ENCODE peak calls at places on chromosomes 7 and 10, in eight cellular contexts. One of them, this sample, is unnamed.

GRCh38 chr10:19847321-19847720 is 31.1 kb downstream of the PLXDC2 start:
- DNase-seq in endothelial cell of umbilical vein: no peak
- DNase-seq in sigmoid colon: no peak
- DNase-seq in brain microvascular endothelial cell: peak; percentile 42
- DNase-seq in adrenal gland: no peak
- DNase-seq in mesendoderm: peak; percentile 49
- DNase-seq in gastrocnemius medialis: no peak
- DNase-seq in left lung: no peak
- DNase-seq in this sample: no peak

GRCh38 chr10:116553378-116553980 is 7.7 kb downstream of the PNLIP start:
- DNase-seq in sigmoid colon: no peak
- DNase-seq in left lung: no peak
- DNase-seq in endothelial cell of umbilical vein: no peak
- DNase-seq in gastrocnemius medialis: no peak
- DNase-seq in brain microvascular endothelial cell: no peak
- DNase-seq in adrenal gland: no peak
- DNase-seq in mesendoderm: no peak
- DNase-seq in this sample: no peak

GRCh38 chr10:484925-485661 is 204.4 kb downstream of the DIP2C start:
- DNase-seq in mesendoderm: no peak
- DNase-seq in adrenal gland: peak; percentile 18
- DNase-seq in sigmoid colon: no peak
- DNase-seq in left lung: no peak
- DNase-seq in brain microvascular endothelial cell: peak; percentile 23
- DNase-seq in gastrocnemius medialis: no peak
- DNase-seq in endothelial cell of umbilical vein: peak; percentile 76
- DNase-seq in this sample: peak; percentile 55

GRCh38 chr7:143008007-143008901 is 18.7 kb downstream of the OR9A2 start:
- DNase-seq in mesendoderm: peak; percentile 80
- DNase-seq in gastrocnemius medialis: peak; percentile 29
- DNase-seq in left lung: peak; percentile 79
- DNase-seq in sigmoid colon: peak; percentile 80
- DNase-seq in brain microvascular endothelial cell: peak; percentile 67
- DNase-seq in endothelial cell of umbilical vein: peak; percentile 62
- DNase-seq in adrenal gland: peak; percentile 78
- DNase-seq in this sample: peak; percentile 73

GRCh38 chr7:44073664-44074348 is 8.4 kb upstream of the PGAM2 start:
- DNase-seq in mesendoderm: peak; percentile 68
- DNase-seq in gastrocnemius medialis: peak; percentile 71
- DNase-seq in left lung: peak; percentile 90
- DNase-seq in sigmoid colon: peak; percentile 91
- DNase-seq in brain microvascular endothelial cell: peak; percentile 55
- DNase-seq in adrenal gland: peak; percentile 60
- DNase-seq in endothelial cell of umbilical vein: peak; percentile 65
- DNase-seq in this sample: peak; percentile 93

GRCh38 chr10:82228701-82229100 is 353.7 kb downstream of the NRG3 start:
- DNase-seq in gastrocnemius medialis: no peak
- DNase-seq in sigmoid colon: no peak
- DNase-seq in brain microvascular endothelial cell: no peak
- DNase-seq in adrenal gland: no peak
- DNase-seq in mesendoderm: no peak
- DNase-seq in endothelial cell of umbilical vein: no peak
- DNase-seq in left lung: no peak
- DNase-seq in this sample: no peak

GRCh38 chr7:159109092-159110035 is 35.3 kb downstream of the VIPR2 start:
- DNase-seq in brain microvascular endothelial cell: no peak
- DNase-seq in adrenal gland: no peak
- DNase-seq in gastrocnemius medialis: no peak
- DNase-seq in mesendoderm: no peak
- DNase-seq in sigmoid colon: peak; percentile 69
- DNase-seq in left lung: no peak
- DNase-seq in endothelial cell of umbilical vein: no peak
- DNase-seq in this sample: no peak

GRCh38 chr7:129607471-129608120 is 3.9 kb upstream of the NRF1 start:
- DNase-seq in left lung: no peak
- DNase-seq in sigmoid colon: no peak
- DNase-seq in adrenal gland: no peak
- DNase-seq in brain microvascular endothelial cell: no peak
- DNase-seq in endothelial cell of umbilical vein: peak; percentile 14
- DNase-seq in gastrocnemius medialis: no peak
- DNase-seq in mesendoderm: peak; percentile 81
- DNase-seq in this sample: no peak

GRCh38 chr7:115689941-115690340 is 340.6 kb downstream of the TFEC start:
- DNase-seq in left lung: no peak
- DNase-seq in gastrocnemius medialis: no peak
- DNase-seq in mesendoderm: no peak
- DNase-seq in adrenal gland: no peak
- DNase-seq in brain microvascular endothelial cell: no peak
- DNase-seq in endothelial cell of umbilical vein: no peak
- DNase-seq in sigmoid colon: no peak
- DNase-seq in this sample: no peak

GRCh38 chr10:1392127-1392526 is 335.9 kb downstream of the WDR37 start:
- DNase-seq in gastrocnemius medialis: no peak
- DNase-seq in endothelial cell of umbilical vein: no peak
- DNase-seq in brain microvascular endothelial cell: no peak
- DNase-seq in left lung: no peak
- DNase-seq in adrenal gland: no peak
- DNase-seq in mesendoderm: no peak
- DNase-seq in sigmoid colon: no peak
- DNase-seq in this sample: no peak

GRCh38 chr7:154902600-154903082 is 100.3 kb downstream of the PAXIP1 start:
- DNase-seq in brain microvascular endothelial cell: no peak
- DNase-seq in endothelial cell of umbilical vein: no peak
- DNase-seq in left lung: no peak
- DNase-seq in adrenal gland: no peak
- DNase-seq in sigmoid colon: peak; percentile 21
- DNase-seq in mesendoderm: no peak
- DNase-seq in gastrocnemius medialis: no peak
- DNase-seq in this sample: no peak

GRCh38 chr10:86823565-86823964 is 67.1 kb downstream of the BMPR1A start:
- DNase-seq in gastrocnemius medialis: no peak
- DNase-seq in brain microvascular endothelial cell: no peak
- DNase-seq in endothelial cell of umbilical vein: no peak
- DNase-seq in mesendoderm: peak; percentile 65
- DNase-seq in adrenal gland: no peak
- DNase-seq in left lung: no peak
- DNase-seq in sigmoid colon: no peak
- DNase-seq in this sample: no peak

GRCh38 chr7:85095357-85095756 is 91.5 kb downstream of the SEMA3D start:
- DNase-seq in gastrocnemius medialis: no peak
- DNase-seq in sigmoid colon: no peak
- DNase-seq in endothelial cell of umbilical vein: peak; percentile 39
- DNase-seq in mesendoderm: no peak
- DNase-seq in brain microvascular endothelial cell: peak; percentile 31
- DNase-seq in left lung: no peak
- DNase-seq in adrenal gland: no peak
- DNase-seq in this sample: no peak

GRCh38 chr7:28919510-28919909 is 38.6 kb downstream of the TRIL start:
- DNase-seq in left lung: no peak
- DNase-seq in sigmoid colon: no peak
- DNase-seq in endothelial cell of umbilical vein: peak; percentile 79
- DNase-seq in adrenal gland: no peak
- DNase-seq in brain microvascular endothelial cell: no peak
- DNase-seq in mesendoderm: no peak
- DNase-seq in gastrocnemius medialis: no peak
- DNase-seq in this sample: no peak

GRCh38 chr7:66075590-66076458 is at the start of gene ASL:
- DNase-seq in sigmoid colon: peak; percentile 97
- DNase-seq in adrenal gland: peak; percentile 94
- DNase-seq in left lung: peak; percentile 95
- DNase-seq in endothelial cell of umbilical vein: peak; percentile 93
- DNase-seq in brain microvascular endothelial cell: peak; percentile 80
- DNase-seq in gastrocnemius medialis: peak; percentile 85
- DNase-seq in mesendoderm: peak; percentile 94
- DNase-seq in this sample: peak; percentile 96

GRCh38 chr7:1532456-1533254 is 2.2 kb downstream of the MAFK start:
- DNase-seq in brain microvascular endothelial cell: peak; percentile 91
- DNase-seq in endothelial cell of umbilical vein: peak; percentile 97
- DNase-seq in sigmoid colon: peak; percentile 93
- DNase-seq in left lung: peak; percentile 90
- DNase-seq in mesendoderm: no peak
- DNase-seq in gastrocnemius medialis: peak; percentile 83
- DNase-seq in adrenal gland: peak; percentile 75
- DNase-seq in this sample: peak; percentile 94

GRCh38 chr7:118473271-118473670 is 248.8 kb downstream of the ANKRD7 start:
- DNase-seq in sigmoid colon: no peak
- DNase-seq in left lung: no peak
- DNase-seq in brain microvascular endothelial cell: no peak
- DNase-seq in gastrocnemius medialis: no peak
- DNase-seq in mesendoderm: no peak
- DNase-seq in adrenal gland: no peak
- DNase-seq in endothelial cell of umbilical vein: no peak
- DNase-seq in this sample: no peak

GRCh38 chr7:155490697-155491628 is 33.0 kb downstream of the EN2 start:
- DNase-seq in endothelial cell of umbilical vein: no peak
- DNase-seq in sigmoid colon: no peak
- DNase-seq in left lung: peak; percentile 66
- DNase-seq in adrenal gland: peak; percentile 40
- DNase-seq in brain microvascular endothelial cell: no peak
- DNase-seq in mesendoderm: peak; percentile 87
- DNase-seq in gastrocnemius medialis: no peak
- DNase-seq in this sample: no peak

GRCh38 chr10:44902838-44903545 is 8.1 kb upstream of the TMEM72 start:
- DNase-seq in mesendoderm: no peak
- DNase-seq in brain microvascular endothelial cell: no peak
- DNase-seq in sigmoid colon: no peak
- DNase-seq in gastrocnemius medialis: no peak
- DNase-seq in adrenal gland: no peak
- DNase-seq in endothelial cell of umbilical vein: no peak
- DNase-seq in left lung: no peak
- DNase-seq in this sample: peak; percentile 29

GRCh38 chr10:72822342-72822986 is 71.1 kb upstream of the OIT3 start:
- DNase-seq in sigmoid colon: no peak
- DNase-seq in brain microvascular endothelial cell: no peak
- DNase-seq in endothelial cell of umbilical vein: no peak
- DNase-seq in left lung: no peak
- DNase-seq in gastrocnemius medialis: no peak
- DNase-seq in mesendoderm: no peak
- DNase-seq in adrenal gland: no peak
- DNase-seq in this sample: no peak
- H3K27ac ChIP-seq in sigmoid colon: no peak overlapping the region
- H3K27ac ChIP-seq in brain microvascular endothelial cell: no peak overlapping the region
- H3K27ac ChIP-seq in endothelial cell of umbilical vein: no peak overlapping the region
- H3K27ac ChIP-seq in left lung: no peak overlapping the region
- H3K27ac ChIP-seq in gastrocnemius medialis: no peak overlapping the region
- H3K27ac ChIP-seq in mesendoderm: no peak overlapping the region
- H3K27ac ChIP-seq in adrenal gland: no peak overlapping the region
- H3K27ac ChIP-seq in this sample: no peak overlapping the region

GRCh38 chr10:27998178-27998953 is 513 bp downstream of the ODAD2 start:
- DNase-seq in endothelial cell of umbilical vein: peak; percentile 51
- DNase-seq in mesendoderm: peak; percentile 67
- DNase-seq in sigmoid colon: peak; percentile 69
- DNase-seq in adrenal gland: peak; percentile 42
- DNase-seq in gastrocnemius medialis: no peak
- DNase-seq in left lung: peak; percentile 35
- DNase-seq in brain microvascular endothelial cell: peak; percentile 19
- DNase-seq in this sample: peak; percentile 29

GRCh38 chr10:27995311-27995710 is 3.6 kb downstream of the ODAD2 start:
- DNase-seq in mesendoderm: peak; percentile 27
- DNase-seq in brain microvascular endothelial cell: no peak
- DNase-seq in left lung: no peak
- DNase-seq in sigmoid colon: no peak
- DNase-seq in gastrocnemius medialis: no peak
- DNase-seq in endothelial cell of umbilical vein: no peak
- DNase-seq in adrenal gland: no peak
- DNase-seq in this sample: no peak

GRCh38 chr10:28001353-28001752 is 2.5 kb upstream of the ODAD2 start:
- DNase-seq in sigmoid colon: no peak
- DNase-seq in gastrocnemius medialis: no peak
- DNase-seq in brain microvascular endothelial cell: no peak
- DNase-seq in adrenal gland: no peak
- DNase-seq in endothelial cell of umbilical vein: no peak
- DNase-seq in left lung: no peak
- DNase-seq in mesendoderm: no peak
- DNase-seq in this sample: no peak

GRCh38 chr10:27998954-27999275 is at the start of gene ODAD2:
- DNase-seq in gastrocnemius medialis: no peak
- DNase-seq in sigmoid colon: no peak
- DNase-seq in endothelial cell of umbilical vein: peak; percentile 3
- DNase-seq in adrenal gland: no peak
- DNase-seq in brain microvascular endothelial cell: no peak
- DNase-seq in mesendoderm: no peak
- DNase-seq in left lung: no peak
- DNase-seq in this sample: no peak

DNA sequence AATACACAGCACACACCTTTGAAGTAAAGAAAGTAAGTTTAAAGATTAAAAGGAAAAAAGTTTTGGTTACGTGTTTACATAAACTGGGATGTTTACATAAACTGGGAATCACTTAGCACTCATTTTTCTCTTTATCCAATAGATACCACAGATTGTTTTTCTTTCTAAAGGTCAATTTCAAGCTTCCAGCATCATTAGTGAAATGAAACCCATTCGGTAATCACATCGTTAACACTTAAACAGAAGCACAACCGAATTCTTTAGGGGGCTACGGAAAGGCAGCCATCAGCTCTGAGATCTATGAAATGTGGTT is 1.1 kb downstream of the ODAD2 start:
- DNase-seq in adrenal gland: no peak
- DNase-seq in left lung: no peak
- DNase-seq in brain microvascular endothelial cell: no peak
- DNase-seq in mesendoderm: peak; percentile 60
- DNase-seq in endothelial cell of umbilical vein: peak; percentile 58
- DNase-seq in sigmoid colon: no peak
- DNase-seq in gastrocnemius medialis: no peak
- DNase-seq in this sample: no peak
- H3K4me3 ChIP-seq in adrenal gland: peak overlapping the region; percentile 42
- H3K4me3 ChIP-seq in left lung: peak overlapping the region; percentile 56
- H3K4me3 ChIP-seq in brain microvascular endothelial cell: peak overlapping the region; percentile 68
- H3K4me3 ChIP-seq in mesendoderm: peak overlapping the region; percentile 77
- H3K4me3 ChIP-seq in endothelial cell of umbilical vein: peak overlapping the region; percentile 87
- H3K4me3 ChIP-seq in sigmoid colon: peak overlapping the region; percentile 74
- H3K4me3 ChIP-seq in gastrocnemius medialis: peak overlapping the region; percentile 59
- H3K4me3 ChIP-seq in this sample: peak overlapping the region; percentile 66

DNA sequence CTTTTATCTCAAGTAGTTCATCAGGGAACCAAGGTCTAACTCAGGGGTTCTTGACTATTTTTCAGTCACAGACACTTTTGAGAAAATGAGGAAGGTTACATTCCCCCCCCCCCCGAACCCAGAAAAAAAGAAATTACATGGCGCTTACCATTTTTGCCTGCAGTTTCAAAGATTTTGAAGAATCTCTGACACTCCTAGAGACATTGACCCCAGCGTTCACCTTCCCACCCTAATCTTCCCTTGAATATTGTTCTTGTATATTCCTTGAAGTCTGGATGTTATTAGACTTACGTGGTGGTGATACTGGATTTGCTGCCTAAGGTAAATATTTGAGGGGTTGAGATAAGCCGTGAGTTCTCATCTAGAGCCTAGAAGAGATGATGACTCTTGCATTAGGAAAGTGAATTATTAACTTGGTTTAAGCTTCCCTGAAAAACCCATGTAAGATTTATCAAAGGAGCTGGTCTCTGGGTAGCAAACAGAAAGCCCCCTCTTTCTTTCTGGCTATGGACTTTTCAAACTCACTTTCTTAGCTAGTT is 245.7 kb upstream of the FOXK1 start:
- DNase-seq in endothelial cell of umbilical vein: no peak
- DNase-seq in left lung: no peak
- DNase-seq in mesendoderm: no peak
- DNase-seq in adrenal gland: no peak
- DNase-seq in sigmoid colon: no peak
- DNase-seq in gastrocnemius medialis: no peak
- DNase-seq in brain microvascular endothelial cell: no peak
- DNase-seq in this sample: no peak
- H3K27me3 ChIP-seq in endothelial cell of umbilical vein: no peaks in the 10 kb centered on the region
- H3K27me3 ChIP-seq in left lung: peaks cover 11% of the 10 kb centered on the region
- H3K27me3 ChIP-seq in mesendoderm: no peaks in the 10 kb centered on the region
- H3K27me3 ChIP-seq in adrenal gland: no peaks in the 10 kb centered on the region
- H3K27me3 ChIP-seq in sigmoid colon: no peaks in the 10 kb centered on the region
- H3K27me3 ChIP-seq in gastrocnemius medialis: no peaks in the 10 kb centered on the region
- H3K27me3 ChIP-seq in brain microvascular endothelial cell: no peaks in the 10 kb centered on the region
- H3K27me3 ChIP-seq in this sample: peaks cover 17% of the 10 kb centered on the region

GRCh38 chr7:30996261-30996660 is 32.5 kb downstream of the GHRHR start:
- DNase-seq in sigmoid colon: peak; percentile 76
- DNase-seq in gastrocnemius medialis: no peak
- DNase-seq in mesendoderm: peak; percentile 37
- DNase-seq in endothelial cell of umbilical vein: no peak
- DNase-seq in adrenal gland: no peak
- DNase-seq in left lung: no peak
- DNase-seq in brain microvascular endothelial cell: no peak
- DNase-seq in this sample: no peak
- H3K27ac ChIP-seq in sigmoid colon: no peak overlapping the region
- H3K27ac ChIP-seq in gastrocnemius medialis: no peak overlapping the region
- H3K27ac ChIP-seq in mesendoderm: no peak overlapping the region
- H3K27ac ChIP-seq in endothelial cell of umbilical vein: no peak overlapping the region
- H3K27ac ChIP-seq in adrenal gland: no peak overlapping the region
- H3K27ac ChIP-seq in left lung: no peak overlapping the region
- H3K27ac ChIP-seq in brain microvascular endothelial cell: no peak overlapping the region
- H3K27ac ChIP-seq in this sample: no peak overlapping the region